ENCODE peak calls at places on chromosomes 4 and X, in four cellular contexts. One of them, this sample, is unnamed.

GRCh38 chrX:10044021-10044420 is 76.9 kb downstream of the CLDN34 start:
- DNase-seq in GM12878: no peak
- DNase-seq in aorta: no peak
- DNase-seq in upper lobe of left lung: no peak
- DNase-seq in this sample: no peak

GRCh38 chr4:83071116-83071515 is 36.1 kb downstream of the COPS4 start:
- DNase-seq in GM12878: no peak
- DNase-seq in upper lobe of left lung: no peak
- DNase-seq in aorta: no peak
- DNase-seq in this sample: no peak

GRCh38 chr4:52958232-52958631 is 96.1 kb downstream of the RASL11B start:
- DNase-seq in GM12878: no peak
- DNase-seq in upper lobe of left lung: no peak
- DNase-seq in aorta: no peak
- DNase-seq in this sample: no peak

GRCh38 chr4:1970926-1971325 is 37.8 kb downstream of the NELFA start:
- DNase-seq in upper lobe of left lung: no peak
- DNase-seq in GM12878: no peak
- DNase-seq in aorta: no peak
- DNase-seq in this sample: no peak

GRCh38 chr4:16897351-16897750 is 1.1 kb downstream of the LDB2 start:
- DNase-seq in GM12878: no peak
- DNase-seq in aorta: no peak
- DNase-seq in upper lobe of left lung: no peak
- DNase-seq in this sample: no peak

GRCh38 chrX:132957211-132958085 is 981 bp downstream of the HS6ST2 start:
- DNase-seq in upper lobe of left lung: no peak
- DNase-seq in GM12878: no peak
- DNase-seq in aorta: no peak
- DNase-seq in this sample: no peak

GRCh38 chrX:3520987-3521875 is 174.8 kb upstream of the MXRA5 start:
- DNase-seq in upper lobe of left lung: no peak
- DNase-seq in aorta: no peak
- DNase-seq in GM12878: no peak
- DNase-seq in this sample: no peak

GRCh38 chr4:186606593-186606992 is 51.2 kb upstream of the MTNR1A start:
- DNase-seq in aorta: no peak
- DNase-seq in upper lobe of left lung: no peak
- DNase-seq in GM12878: no peak
- DNase-seq in this sample: no peak

GRCh38 chr4:106304632-106305031 is 11.4 kb downstream of the TBCK start:
- DNase-seq in upper lobe of left lung: no peak
- DNase-seq in GM12878: no peak
- DNase-seq in aorta: no peak
- DNase-seq in this sample: no peak

GRCh38 chr4:15893967-15894366 is 44.6 kb downstream of the FGFBP1 start:
- DNase-seq in GM12878: no peak
- DNase-seq in aorta: no peak
- DNase-seq in upper lobe of left lung: peak; percentile 28
- DNase-seq in this sample: no peak

GRCh38 chrX:132266583-132267355 is 47.5 kb upstream of the RAP2C start:
- DNase-seq in GM12878: no peak
- DNase-seq in aorta: no peak
- DNase-seq in upper lobe of left lung: no peak
- DNase-seq in this sample: no peak

GRCh38 chr4:169902658-169903345 is 123.4 kb downstream of the MFAP3L start:
- DNase-seq in upper lobe of left lung: no peak
- DNase-seq in GM12878: no peak
- DNase-seq in aorta: no peak
- DNase-seq in this sample: no peak

GRCh38 chrX:24100713-24101112 is 46.0 kb downstream of the EIF2S3 start:
- DNase-seq in GM12878: no peak
- DNase-seq in aorta: no peak
- DNase-seq in upper lobe of left lung: no peak
- DNase-seq in this sample: no peak

GRCh38 chr4:165991325-165992180 is 118.5 kb downstream of the TLL1 start:
- DNase-seq in upper lobe of left lung: no peak
- DNase-seq in aorta: no peak
- DNase-seq in GM12878: no peak
- DNase-seq in this sample: no peak

GRCh38 chr4:155543126-155543765 is 123.4 kb upstream of the GUCY1A1 start:
- DNase-seq in GM12878: no peak
- DNase-seq in aorta: no peak
- DNase-seq in upper lobe of left lung: no peak
- DNase-seq in this sample: no peak

GRCh38 chrX:39335447-39336235 is 534.4 kb downstream of the MID1IP1 start:
- DNase-seq in GM12878: no peak
- DNase-seq in upper lobe of left lung: no peak
- DNase-seq in aorta: no peak
- DNase-seq in this sample: no peak

GRCh38 chr4:2745981-2746806 is 9.9 kb downstream of the TNIP2 start:
- DNase-seq in GM12878: peak; percentile 98
- DNase-seq in upper lobe of left lung: peak; percentile 73
- DNase-seq in aorta: peak; percentile 88
- DNase-seq in this sample: peak; percentile 86

GRCh38 chr4:62709618-62710252 is 1509.6 kb downstream of the ADGRL3 start:
- DNase-seq in GM12878: no peak
- DNase-seq in upper lobe of left lung: no peak
- DNase-seq in aorta: no peak
- DNase-seq in this sample: no peak

GRCh38 chr4:186760576-186760975 is 36.9 kb upstream of the FAT1 start:
- DNase-seq in GM12878: no peak
- DNase-seq in upper lobe of left lung: no peak
- DNase-seq in aorta: no peak
- DNase-seq in this sample: no peak

GRCh38 chr4:100938698-100939097 is 408.6 kb downstream of the PPP3CA start:
- DNase-seq in upper lobe of left lung: no peak
- DNase-seq in aorta: no peak
- DNase-seq in GM12878: no peak
- DNase-seq in this sample: no peak

GRCh38 chr4:41095973-41096372 is 118.4 kb downstream of the APBB2 start:
- DNase-seq in upper lobe of left lung: no peak
- DNase-seq in GM12878: peak; percentile 54
- DNase-seq in aorta: no peak
- DNase-seq in this sample: no peak

GRCh38 chr4:67198757-67199156 is 346.5 kb downstream of the CENPC start:
- DNase-seq in aorta: no peak
- DNase-seq in upper lobe of left lung: no peak
- DNase-seq in GM12878: no peak
- DNase-seq in this sample: no peak

GRCh38 chrX:153476628-153477027 is 6.3 kb upstream of the HAUS7 start:
- DNase-seq in aorta: peak; percentile 90
- DNase-seq in GM12878: no peak
- DNase-seq in upper lobe of left lung: no peak
- DNase-seq in this sample: no peak

GRCh38 chr4:53818112-53818511 is 226.8 kb upstream of the LNX1 start:
- DNase-seq in GM12878: no peak
- DNase-seq in aorta: no peak
- DNase-seq in upper lobe of left lung: no peak
- DNase-seq in this sample: no peak

GRCh38 chrX:119417842-119418241 is 18.7 kb downstream of the SLC25A43 start:
- DNase-seq in aorta: no peak
- DNase-seq in GM12878: no peak
- DNase-seq in upper lobe of left lung: no peak
- DNase-seq in this sample: no peak

GRCh38 chr4:4673070-4673469 is 131.2 kb upstream of the STX18 start:
- DNase-seq in aorta: no peak
- DNase-seq in upper lobe of left lung: no peak
- DNase-seq in GM12878: no peak
- DNase-seq in this sample: no peak

GRCh38 chr4:139245590-139245989 is 34.4 kb downstream of the MGARP start:
- DNase-seq in GM12878: no peak
- DNase-seq in upper lobe of left lung: no peak
- DNase-seq in aorta: no peak
- DNase-seq in this sample: no peak

GRCh38 chrX:86033385-86033784 is 14.0 kb downstream of the CHM start:
- DNase-seq in upper lobe of left lung: no peak
- DNase-seq in aorta: no peak
- DNase-seq in GM12878: no peak
- DNase-seq in this sample: no peak

GRCh38 chrX:13938053-13938765 is 91.5 kb downstream of the GEMIN8 start:
- DNase-seq in upper lobe of left lung: peak; percentile 26
- DNase-seq in GM12878: no peak
- DNase-seq in aorta: peak; percentile 45
- DNase-seq in this sample: no peak

GRCh38 chrX:129932792-129933321 is 26.9 kb downstream of the UTP14A start:
- DNase-seq in aorta: peak; percentile 58
- DNase-seq in GM12878: no peak
- DNase-seq in upper lobe of left lung: peak; percentile 21
- DNase-seq in this sample: no peak

GRCh38 chr4:148800943-148801342 is 358.7 kb upstream of the NR3C2 start:
- DNase-seq in upper lobe of left lung: no peak
- DNase-seq in GM12878: no peak
- DNase-seq in aorta: no peak
- DNase-seq in this sample: no peak

GRCh38 chr4:70992354-70992753 is 1.1 kb upstream of the DCK start:
- DNase-seq in upper lobe of left lung: peak; percentile 65
- DNase-seq in aorta: no peak
- DNase-seq in GM12878: no peak
- DNase-seq in this sample: no peak

GRCh38 chr4:182766851-182767250 is 150.3 kb downstream of the DCTD start:
- DNase-seq in GM12878: no peak
- DNase-seq in upper lobe of left lung: no peak
- DNase-seq in aorta: no peak
- DNase-seq in this sample: no peak

GRCh38 chrX:3638280-3638873 is 75.1 kb downstream of the PRKX start:
- DNase-seq in GM12878: peak; percentile 16
- DNase-seq in upper lobe of left lung: peak; percentile 29
- DNase-seq in aorta: no peak
- DNase-seq in this sample: no peak

GRCh38 chrX:97841544-97842179 is 958.0 kb downstream of the RPA4 start:
- DNase-seq in aorta: no peak
- DNase-seq in GM12878: no peak
- DNase-seq in upper lobe of left lung: no peak
- DNase-seq in this sample: no peak
- H3K9me3 ChIP-seq in aorta: no peaks in the 10 kb centered on the region
- H3K9me3 ChIP-seq in GM12878: no peaks in the 10 kb centered on the region
- H3K9me3 ChIP-seq in upper lobe of left lung: no peaks in the 10 kb centered on the region
- H3K9me3 ChIP-seq in this sample: no peaks in the 10 kb centered on the region

GRCh38 chr4:154064244-154064643 is 275.4 kb upstream of the SFRP2 start:
- DNase-seq in aorta: no peak
- DNase-seq in GM12878: no peak
- DNase-seq in upper lobe of left lung: no peak
- DNase-seq in this sample: no peak
- H3K9me3 ChIP-seq in aorta: peaks cover 8% of the 10 kb centered on the region
- H3K9me3 ChIP-seq in GM12878: no peaks in the 10 kb centered on the region
- H3K9me3 ChIP-seq in upper lobe of left lung: peaks cover 4% of the 10 kb centered on the region
- H3K9me3 ChIP-seq in this sample: no peaks in the 10 kb centered on the region

GRCh38 chr4:174993916-174994315 is 75.8 kb downstream of the ADAM29 start:
- DNase-seq in upper lobe of left lung: no peak
- DNase-seq in GM12878: no peak
- DNase-seq in aorta: no peak
- DNase-seq in this sample: no peak
- H3K9me3 ChIP-seq in upper lobe of left lung: no peaks in the 10 kb centered on the region
- H3K9me3 ChIP-seq in GM12878: no peaks in the 10 kb centered on the region
- H3K9me3 ChIP-seq in aorta: peaks cover 1% of the 10 kb centered on the region
- H3K9me3 ChIP-seq in this sample: no peaks in the 10 kb centered on the region

GRCh38 chr4:110629214-110629754 is 6.4 kb upstream of the PITX2 start:
- DNase-seq in upper lobe of left lung: no peak
- DNase-seq in GM12878: no peak
- DNase-seq in aorta: no peak
- DNase-seq in this sample: no peak
- H3K9me3 ChIP-seq in upper lobe of left lung: no peaks in the 10 kb centered on the region
- H3K9me3 ChIP-seq in GM12878: no peaks in the 10 kb centered on the region
- H3K9me3 ChIP-seq in aorta: no peaks in the 10 kb centered on the region
- H3K9me3 ChIP-seq in this sample: no peaks in the 10 kb centered on the region

DNA sequence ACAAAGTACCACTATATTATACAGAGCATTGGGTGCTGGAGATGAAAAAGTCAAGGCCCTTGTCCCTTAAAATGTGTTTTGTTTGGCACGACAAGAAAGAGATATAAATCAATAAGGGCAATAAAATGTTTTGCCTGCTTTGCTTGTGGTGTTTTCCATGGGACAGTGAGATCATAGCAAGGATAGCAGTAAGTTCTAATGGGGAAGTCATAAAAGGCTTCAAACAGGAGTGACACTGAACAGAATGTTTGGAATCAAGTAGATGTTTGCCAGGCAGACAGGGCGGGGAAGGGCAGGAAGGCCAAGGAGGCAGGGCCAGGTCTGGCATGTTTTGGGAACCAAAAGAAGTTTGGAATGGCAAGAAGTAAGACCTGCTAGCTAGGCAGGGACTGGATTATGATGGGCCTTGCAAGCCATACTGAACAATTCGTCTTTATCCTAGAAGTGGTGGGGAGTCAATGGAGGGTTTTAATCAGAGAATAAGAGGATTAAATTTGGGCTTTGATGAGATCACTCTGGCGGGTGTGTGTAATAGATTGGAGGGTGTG is 16.4 kb downstream of the FGF2 start:
- DNase-seq in upper lobe of left lung: no peak
- DNase-seq in aorta: peak; percentile 56
- DNase-seq in GM12878: no peak
- DNase-seq in this sample: no peak
- H3K9me3 ChIP-seq in upper lobe of left lung: no peaks in the 10 kb centered on the region
- H3K9me3 ChIP-seq in aorta: no peaks in the 10 kb centered on the region
- H3K9me3 ChIP-seq in GM12878: no peaks in the 10 kb centered on the region
- H3K9me3 ChIP-seq in this sample: no peaks in the 10 kb centered on the region

GRCh38 chrX:48715876-48716502 is 19.5 kb downstream of the SUV39H1 start:
- DNase-seq in aorta: no peak
- DNase-seq in GM12878: no peak
- DNase-seq in upper lobe of left lung: no peak
- DNase-seq in this sample: no peak
- H3K9me3 ChIP-seq in aorta: no peaks in the 10 kb centered on the region
- H3K9me3 ChIP-seq in GM12878: no peaks in the 10 kb centered on the region
- H3K9me3 ChIP-seq in upper lobe of left lung: no peaks in the 10 kb centered on the region
- H3K9me3 ChIP-seq in this sample: no peaks in the 10 kb centered on the region